ENCODE peak calls at places on chromosomes 6 and 20, in five cellular contexts. Q is HepG2, S is SK-N-SH, Y is HCT116, P is GM12878. V is an unnamed sample.
A peak's percentile ranks its signal among the peaks of the same experiment; 100 is the strongest.

GRCh38 chr20:577167-577791 is 32.8 kb downstream of the TCF15 start:
- DNase-seq in Q (peak; percentile 70), S (no peak), Y (peak; percentile 77), P (no peak), V (no peak)

GRCh38 chr20:25281541-25281991 is 33.7 kb downstream of the PYGB start:
- DNase-seq in Q (no peak), S (no peak), Y (no peak), P (peak; percentile 64), V (no peak)

GRCh38 chr6:112203577-112204349 is 50.6 kb downstream of the LAMA4 start:
- DNase-seq in Q (peak; percentile 10), S (no peak), Y (peak; percentile 72), P (no peak), V (no peak)

GRCh38 chr20:20413801-20414200 is 45.9 kb downstream of the INSM1 start:
- DNase-seq in Q (no peak), S (no peak), Y (no peak), P (no peak), V (no peak)

GRCh38 chr6:17964633-17965032 is 22.8 kb downstream of the KIF13A start:
- DNase-seq in Q (no peak), S (no peak), Y (no peak), P (no peak), V (no peak)

GRCh38 chr6:61711849-61712248 is 574.2 kb downstream of the KHDRBS2 start:
- DNase-seq in Q (no peak), S (no peak), Y (no peak), P (no peak), V (peak; percentile 33)

GRCh38 chr20:60867589-60867988 is 384.5 kb upstream of the CDH4 start:
- DNase-seq in Q (no peak), S (no peak), Y (no peak), P (no peak), V (no peak)

GRCh38 chr20:50855498-50856474 is 60.9 kb downstream of the BCAS4 start:
- DNase-seq in Q (peak; percentile 89), S (peak; percentile 71), Y (no peak), P (no peak), V (no peak)

GRCh38 chr6:97023982-97024381 is 99.5 kb downstream of the KLHL32 start:
- DNase-seq in Q (no peak), S (peak; percentile 68), Y (no peak), P (no peak), V (no peak)

GRCh38 chr6:143139239-143139784 is 78.6 kb downstream of the AIG1 start:
- DNase-seq in Q (no peak), S (no peak), Y (no peak), P (no peak), V (no peak)

GRCh38 chr6:40274058-40274457 is 313.1 kb downstream of the LRFN2 start:
- DNase-seq in Q (no peak), S (no peak), Y (no peak), P (no peak), V (no peak)

GRCh38 chr6:13327691-13328075 is 654 bp downstream of the TBC1D7 start:
- DNase-seq in Q (no peak), S (no peak), Y (no peak), P (no peak), V (no peak)

GRCh38 chr20:57013741-57014140 is 252.7 kb downstream of the BMP7 start:
- DNase-seq in Q (no peak), S (no peak), Y (no peak), P (no peak), V (peak; percentile 71)

GRCh38 chr6:70586114-70586513 is 19.4 kb downstream of the SDHAF4 start:
- DNase-seq in Q (no peak), S (no peak), Y (no peak), P (no peak), V (no peak)

GRCh38 chr6:73796881-73797280 is 100.9 kb downstream of the CD109 start:
- DNase-seq in Q (no peak), S (no peak), Y (no peak), P (no peak), V (no peak)

GRCh38 chr6:125477849-125478248 is 176.1 kb upstream of the HDDC2 start:
- DNase-seq in Q (no peak), S (no peak), Y (no peak), P (no peak), V (no peak)

GRCh38 chr20:14597206-14597715 is 259.8 kb upstream of the FLRT3 start:
- DNase-seq in Q (no peak), S (no peak), Y (no peak), P (no peak), V (no peak)

GRCh38 chr6:136510782-136511181 is 39.4 kb downstream of the MAP7 start:
- DNase-seq in Q (no peak), S (no peak), Y (no peak), P (no peak), V (peak; percentile 1)

GRCh38 chr20:58722877-58723627 is 30.5 kb downstream of the NPEPL1 start:
- DNase-seq in Q (no peak), S (no peak), Y (no peak), P (no peak), V (peak; percentile 28)

GRCh38 chr20:23918896-23919295 is 39.3 kb upstream of the CST5 start:
- DNase-seq in Q (no peak), S (no peak), Y (no peak), P (no peak), V (no peak)

GRCh38 chr6:68039641-68040311 is 595.3 kb upstream of the ADGRB3 start:
- DNase-seq in Q (no peak), S (no peak), Y (no peak), P (no peak), V (no peak)

GRCh38 chr6:139323511-139324445 is 32.0 kb upstream of the TXLNB start:
- DNase-seq in Q (peak; percentile 7), S (peak; percentile 7), Y (no peak), P (no peak), V (peak; percentile 56)

GRCh38 chr6:84554069-84554468 is 210.3 kb downstream of the TBX18 start:
- DNase-seq in Q (no peak), S (no peak), Y (no peak), P (no peak), V (no peak)

GRCh38 chr20:53658327-53658726 is 64.7 kb upstream of the ZNF217 start:
- DNase-seq in Q (no peak), S (no peak), Y (no peak), P (no peak), V (no peak)

GRCh38 chr20:53658973-53659372 is 65.3 kb upstream of the ZNF217 start:
- DNase-seq in Q (no peak), S (no peak), Y (no peak), P (no peak), V (no peak)

GRCh38 chr20:53660078-53660909 is 66.7 kb upstream of the ZNF217 start:
- DNase-seq in Q (no peak), S (no peak), Y (no peak), P (no peak), V (no peak)

GRCh38 chr20:53662595-53662994 is 69.0 kb upstream of the ZNF217 start:
- DNase-seq in Q (no peak), S (no peak), Y (no peak), P (no peak), V (no peak)

GRCh38 chr20:53660947-53661381 is 67.3 kb upstream of the ZNF217 start:
- DNase-seq in Q (no peak), S (no peak), Y (no peak), P (no peak), V (no peak)
- TF ChIP-seq SIN3A in Q (no peak), S (no peak), Y (no peak), P (no peak), V (no peak)

GRCh38 chr6:34742094-34742493 is 15.2 kb upstream of the SNRPC start:
- DNase-seq in Q (no peak), S (no peak), Y (no peak), P (no peak), V (no peak)
- TF ChIP-seq SIN3A in Q (no peak), S (no peak), Y (no peak), P (no peak), V (no peak)

DNA sequence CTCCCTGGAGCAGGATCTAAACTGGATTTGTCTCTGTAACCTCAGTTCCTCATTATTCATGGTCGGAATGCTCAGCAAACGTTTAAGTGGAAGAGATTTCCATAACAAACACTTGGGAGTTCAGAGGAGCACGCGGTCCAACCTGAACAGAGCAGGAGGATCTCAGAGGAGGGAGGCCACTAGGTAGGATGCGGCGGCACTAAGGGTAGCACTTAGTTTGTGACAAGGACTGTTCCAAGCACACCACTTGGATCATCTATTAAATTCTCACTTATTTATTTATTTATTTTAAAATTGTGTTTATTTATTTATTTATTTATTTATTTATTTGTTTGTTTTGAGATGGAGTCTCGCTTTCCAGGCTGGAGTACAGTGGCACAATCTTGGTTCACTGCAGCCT is 13.3 kb upstream of the CCN5 start:
- DNase-seq in Q (no peak), S (no peak), Y (no peak), P (no peak), V (no peak)
- TF ChIP-seq SIN3A in Q (no peak), S (no peak), Y (no peak), P (no peak), V (no peak)

GRCh38 chr6:168536665-168537249 is 95.8 kb downstream of the SMOC2 start:
- DNase-seq in Q (no peak), S (no peak), Y (no peak), P (no peak), V (no peak)

GRCh38 chr6:168534265-168534664 is 93.3 kb downstream of the SMOC2 start:
- DNase-seq in Q (no peak), S (no peak), Y (no peak), P (no peak), V (no peak)

GRCh38 chr6:168535711-168536110 is 94.7 kb downstream of the SMOC2 start:
- DNase-seq in Q (no peak), S (no peak), Y (no peak), P (no peak), V (no peak)

GRCh38 chr6:168537485-168537884 is 96.5 kb downstream of the SMOC2 start:
- DNase-seq in Q (no peak), S (no peak), Y (no peak), P (no peak), V (no peak)

DNA sequence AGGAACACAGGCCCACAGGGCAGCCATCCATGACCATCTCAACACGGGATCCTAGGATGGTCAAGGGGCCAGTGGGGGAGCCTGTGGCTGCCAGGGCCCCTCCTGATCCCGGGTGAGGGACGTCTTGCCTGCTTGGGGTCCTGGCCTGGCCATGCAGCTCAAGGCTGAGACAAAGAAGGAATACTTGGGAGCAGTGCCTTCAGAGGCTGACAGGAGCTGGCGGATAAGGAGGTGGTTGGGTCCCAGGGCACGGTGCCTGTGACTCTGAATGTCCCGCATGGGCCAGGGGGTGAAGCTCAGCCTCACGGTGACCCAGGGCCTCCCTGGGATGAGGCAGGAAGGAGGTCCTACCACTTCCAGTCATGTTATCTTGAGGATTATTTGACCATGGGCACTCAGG is 95.2 kb downstream of the SMOC2 start:
- DNase-seq in Q (no peak), S (no peak), Y (no peak), P (no peak), V (no peak)
- TF ChIP-seq SIN3A in Q (no peak), S (no peak), Y (no peak), P (no peak), V (no peak)